ENCODE peak calls at places on chromosomes 7 and 10, in five cellular contexts. B, R, T, O and C are unnamed samples.

GRCh38 chr10:26457088-26457487 is 18.9 kb downstream of the APBB1IP start:
- DNase-seq in B (no peak), R (no peak), T (no peak), O (no peak), C (no peak)

GRCh38 chr7:128954830-128955797 is 17.4 kb downstream of the IRF5 start:
- DNase-seq in B (no peak), R (no peak), T (no peak), O (no peak), C (no peak)

GRCh38 chr7:139321071-139321745 is 19.9 kb upstream of the FMC1 start:
- DNase-seq in B (peak), R (no peak), T (no peak), O (peak), C (no peak)

GRCh38 chr10:14507156-14507555 is 176.4 kb upstream of the FRMD4A start:
- DNase-seq in B (no peak), R (no peak), T (no peak), O (no peak), C (no peak)

GRCh38 chr7:23235688-23236280 is 10.8 kb upstream of the GPNMB start:
- DNase-seq in B (no peak), R (peak), T (no peak), O (peak), C (no peak)

GRCh38 chr10:68105820-68106219 is 3.5 kb upstream of the MYPN start:
- DNase-seq in B (no peak), R (no peak), T (no peak), O (peak), C (peak)

GRCh38 chr10:99958287-99958686 is 51.5 kb downstream of the DNMBP start:
- DNase-seq in B (no peak), R (no peak), T (no peak), O (no peak), C (no peak)

GRCh38 chr7:80147543-80148376 is 13.1 kb downstream of the GNAI1 start:
- DNase-seq in B (no peak), R (no peak), T (no peak), O (no peak), C (no peak)

GRCh38 chr7:57867884-57868701 is 418.1 kb downstream of the ZNF716 start:
- DNase-seq in B (peak), R (peak), T (no peak), O (no peak), C (no peak)

GRCh38 chr7:142932386-142933091 is 1.0 kb downstream of the TRPV5 start:
- DNase-seq in B (no peak), R (no peak), T (no peak), O (no peak), C (no peak)

GRCh38 chr7:49911906-49912305 is 138.5 kb downstream of the VWC2 start:
- DNase-seq in B (no peak), R (no peak), T (no peak), O (no peak), C (peak)

GRCh38 chr7:84790873-84791272 is 396.0 kb downstream of the SEMA3D start:
- DNase-seq in B (no peak), R (no peak), T (no peak), O (no peak), C (no peak)

GRCh38 chr10:4545077-4545476 is 280.9 kb upstream of the AKR1E2 start:
- DNase-seq in B (no peak), R (no peak), T (no peak), O (no peak), C (no peak)

GRCh38 chr7:494906-495305 is 24.7 kb downstream of the PDGFA start:
- DNase-seq in B (peak), R (no peak), T (no peak), O (no peak), C (no peak)

GRCh38 chr7:132752431-132752830 is 176.2 kb upstream of the PLXNA4 start:
- DNase-seq in B (no peak), R (no peak), T (no peak), O (no peak), C (no peak)

GRCh38 chr7:129146237-129146979 is 1.9 kb downstream of the TSPAN33 start:
- DNase-seq in B (no peak), R (peak), T (no peak), O (no peak), C (no peak)

GRCh38 chr10:101120884-101121660 is 10.0 kb upstream of the TLX1 start:
- DNase-seq in B (peak), R (no peak), T (peak), O (no peak), C (no peak)

GRCh38 chr10:102281103-102281502 is 35.8 kb downstream of the GBF1 start:
- DNase-seq in B (no peak), R (no peak), T (no peak), O (no peak), C (peak)

GRCh38 chr7:23759556-23760391 is 49.8 kb downstream of the STK31 start:
- DNase-seq in B (peak), R (no peak), T (no peak), O (peak), C (peak)

GRCh38 chr7:41245916-41246315 is 457.0 kb downstream of the INHBA start:
- DNase-seq in B (no peak), R (no peak), T (no peak), O (no peak), C (no peak)

GRCh38 chr10:93745411-93746065 is 12.2 kb upstream of the LGI1 start:
- DNase-seq in B (no peak), R (no peak), T (no peak), O (peak), C (no peak)